ENCODE peak calls at places on chromosome 6, in five cellular contexts. P, M, I, D and A are unnamed samples.

GRCh38 chr6:156866181-156866862 is 89.1 kb downstream of the ARID1B start:
- DNase-seq in P (no peak), M (no peak), I (peak), D (no peak), A (no peak)

GRCh38 chr6:3013486-3013885 is 13.8 kb downstream of the NQO2 start:
- DNase-seq in P (no peak), M (no peak), I (peak), D (no peak), A (no peak)

GRCh38 chr6:49527315-49527714 is 23.2 kb upstream of the C6orf141 start:
- DNase-seq in P (no peak), M (no peak), I (no peak), D (no peak), A (no peak)

GRCh38 chr6:68040312-68040778 is 594.7 kb upstream of the ADGRB3 start:
- DNase-seq in P (peak), M (peak), I (no peak), D (no peak), A (no peak)

GRCh38 chr6:108626777-108627176 is 66.1 kb downstream of the FOXO3 start:
- DNase-seq in P (no peak), M (no peak), I (no peak), D (no peak), A (no peak)

GRCh38 chr6:163349001-163349680 is 65.4 kb upstream of the QKI start:
- DNase-seq in P (no peak), M (no peak), I (no peak), D (no peak), A (no peak)

GRCh38 chr6:135181333-135182119 is 418 bp downstream of the MYB start:
- DNase-seq in P (peak), M (no peak), I (peak), D (no peak), A (peak)

GRCh38 chr6:150549577-150550184 is 50.0 kb upstream of the PLEKHG1 start:
- DNase-seq in P (no peak), M (no peak), I (no peak), D (no peak), A (no peak)

GRCh38 chr6:31058128-31058894 is 48.0 kb downstream of the MUC22 start:
- DNase-seq in P (no peak), M (no peak), I (peak), D (peak), A (peak)

GRCh38 chr6:124973780-124974179 is 11.5 kb downstream of the RNF217 start:
- DNase-seq in P (no peak), M (no peak), I (no peak), D (no peak), A (no peak)

GRCh38 chr6:127851197-127851596 is 49.7 kb downstream of the THEMIS start:
- DNase-seq in P (no peak), M (no peak), I (no peak), D (no peak), A (no peak)
- H2BK12ac ChIP-seq in P (no peak), M (no peak), I (no peak), D (no peak), A (no peak)

GRCh38 chr6:7469696-7470095 is 71.8 kb upstream of the DSP start:
- DNase-seq in P (no peak), M (no peak), I (no peak), D (no peak), A (no peak)
- H2BK5ac ChIP-seq in P (no peak), M (no peak), I (no peak), D (no peak), A (no peak)

GRCh38 chr6:143506199-143506598 is 5.3 kb downstream of the FUCA2 start:
- DNase-seq in P (no peak), M (no peak), I (no peak), D (no peak), A (no peak)

GRCh38 chr6:143506620-143507019 is 4.9 kb downstream of the FUCA2 start:
- DNase-seq in P (no peak), M (no peak), I (no peak), D (no peak), A (no peak)

GRCh38 chr6:143505111-143505510 is 6.4 kb downstream of the FUCA2 start:
- DNase-seq in P (no peak), M (no peak), I (no peak), D (no peak), A (no peak)

GRCh38 chr6:143505537-143505936 is 6.0 kb downstream of the FUCA2 start:
- DNase-seq in P (no peak), M (no peak), I (no peak), D (no peak), A (no peak)

DNA sequence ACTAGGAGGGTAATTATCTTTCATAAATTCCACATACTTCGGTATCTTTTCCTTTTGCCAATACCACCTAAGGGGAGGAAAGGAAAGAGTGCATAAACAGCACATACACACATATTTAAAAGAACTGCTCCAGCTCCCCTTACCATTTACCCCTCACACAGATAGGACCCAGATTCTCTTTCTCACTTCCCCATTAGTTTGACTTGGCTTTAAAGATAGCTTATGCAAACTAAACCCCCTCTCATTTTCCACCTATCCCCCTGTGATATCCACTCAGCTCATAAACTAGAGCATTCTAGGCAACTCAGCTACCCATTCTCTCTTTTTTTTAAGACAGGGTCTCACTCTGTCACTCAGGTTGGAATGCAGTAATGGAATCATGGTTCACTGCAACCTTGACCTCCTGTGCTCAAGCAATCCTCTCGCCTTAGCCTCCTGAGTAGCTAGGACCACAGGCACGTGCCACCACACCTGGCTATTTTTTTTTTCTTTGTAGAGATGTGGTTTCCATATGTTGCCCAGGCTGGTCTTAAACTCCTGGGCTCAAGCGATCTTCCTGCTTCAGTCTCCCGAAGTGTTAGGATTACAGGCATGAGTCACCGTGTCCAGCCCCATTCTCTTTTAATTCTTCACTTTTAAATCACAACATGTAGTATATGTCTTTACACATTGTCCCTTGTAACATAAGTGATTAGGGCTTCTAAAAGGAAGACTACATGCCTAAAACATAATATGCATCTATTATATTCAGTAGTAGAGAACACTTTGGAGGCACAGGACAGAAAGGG is 4.0 kb downstream of the FUCA2 start:
- DNase-seq in P (no peak), M (no peak), I (peak), D (no peak), A (no peak)
- H2BK120ac ChIP-seq in P (no peak), M (no peak), I (no peak), D (no peak), A (no peak)

DNA sequence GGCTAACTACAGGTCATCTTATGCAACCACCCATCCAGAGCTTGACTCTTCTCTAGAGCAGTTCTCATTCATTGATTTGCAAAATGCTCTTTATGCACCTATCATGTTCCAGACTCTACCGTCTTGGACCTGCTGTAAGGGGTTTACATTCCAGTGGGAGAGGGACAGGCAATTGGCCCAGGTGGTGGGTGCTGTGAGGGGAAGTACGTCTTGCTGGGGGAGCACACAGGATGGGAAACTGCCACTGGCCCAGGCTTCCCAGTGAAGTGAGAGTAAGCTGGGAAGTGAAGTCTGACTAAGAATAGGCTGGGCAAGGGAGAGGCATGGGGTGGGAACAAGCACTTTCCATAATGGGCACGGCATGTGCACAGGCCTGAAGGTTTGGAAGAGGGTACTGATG is 13.8 kb downstream of the OLIG3 start:
- DNase-seq in P (no peak), M (no peak), I (no peak), D (no peak), A (no peak)
- H2BK12ac ChIP-seq in P (no peak), M (no peak), I (no peak), D (no peak), A (no peak)

GRCh38 chr6:132392292-132392691 is 9.0 kb downstream of the MOXD1 start:
- DNase-seq in P (no peak), M (no peak), I (no peak), D (no peak), A (no peak)

GRCh38 chr6:132390451-132390850 is 10.8 kb downstream of the MOXD1 start:
- DNase-seq in P (no peak), M (no peak), I (no peak), D (no peak), A (no peak)

GRCh38 chr6:132388291-132388690 is 13.0 kb downstream of the MOXD1 start:
- DNase-seq in P (no peak), M (no peak), I (no peak), D (no peak), A (no peak)

GRCh38 chr6:132391391-132392291 is 9.6 kb downstream of the MOXD1 start:
- DNase-seq in P (peak), M (no peak), I (peak), D (no peak), A (peak)

DNA sequence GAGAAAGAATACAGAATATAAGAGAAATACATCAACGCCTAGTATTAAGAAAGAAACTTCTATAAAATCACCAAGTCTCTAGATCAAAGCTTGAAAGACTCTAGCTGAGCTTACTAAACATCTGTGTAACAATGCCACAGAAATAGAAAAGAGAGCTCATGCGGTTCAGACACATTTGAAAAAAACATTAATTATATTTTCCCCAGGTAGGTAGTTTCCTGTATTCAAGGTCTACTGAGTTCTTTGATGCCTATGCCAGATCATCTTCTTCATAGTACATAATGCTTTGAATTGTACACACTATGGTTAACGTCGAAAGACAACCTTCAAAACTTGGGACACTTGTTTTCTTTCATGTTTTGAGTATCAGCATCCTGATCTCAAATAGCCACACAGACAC is 11.3 kb downstream of the MOXD1 start:
- DNase-seq in P (no peak), M (no peak), I (no peak), D (no peak), A (no peak)
- H2BK5ac ChIP-seq in P (no peak), M (no peak), I (no peak), D (no peak), A (no peak)

GRCh38 chr6:4969609-4970285 is 34.1 kb downstream of the RPP40 start:
- DNase-seq in P (no peak), M (no peak), I (no peak), D (no peak), A (peak)
- H2BK120ac ChIP-seq in P (no peak), M (no peak), I (no peak), D (no peak), A (no peak)

GRCh38 chr6:9458424-9458823 is 956.5 kb downstream of the TFAP2A start:
- DNase-seq in P (no peak), M (no peak), I (no peak), D (no peak), A (no peak)

GRCh38 chr6:9456241-9456658 is 958.6 kb downstream of the TFAP2A start:
- DNase-seq in P (peak), M (peak), I (no peak), D (no peak), A (peak)

GRCh38 chr6:9464583-9464982 is 950.3 kb downstream of the TFAP2A start:
- DNase-seq in P (no peak), M (no peak), I (no peak), D (no peak), A (no peak)

GRCh38 chr6:9463311-9463710 is 951.6 kb downstream of the TFAP2A start:
- DNase-seq in P (no peak), M (no peak), I (no peak), D (no peak), A (no peak)

GRCh38 chr6:9461161-9461560 is 953.7 kb downstream of the TFAP2A start:
- DNase-seq in P (no peak), M (no peak), I (no peak), D (no peak), A (no peak)
- H2BK12ac ChIP-seq in P (no peak), M (no peak), I (no peak), D (no peak), A (no peak)

GRCh38 chr6:11414564-11414963 is 123.0 kb upstream of the TMEM170B start:
- DNase-seq in P (peak), M (no peak), I (no peak), D (peak), A (no peak)
- H2BK5ac ChIP-seq in P (no peak), M (no peak), I (no peak), D (no peak), A (no peak)

DNA sequence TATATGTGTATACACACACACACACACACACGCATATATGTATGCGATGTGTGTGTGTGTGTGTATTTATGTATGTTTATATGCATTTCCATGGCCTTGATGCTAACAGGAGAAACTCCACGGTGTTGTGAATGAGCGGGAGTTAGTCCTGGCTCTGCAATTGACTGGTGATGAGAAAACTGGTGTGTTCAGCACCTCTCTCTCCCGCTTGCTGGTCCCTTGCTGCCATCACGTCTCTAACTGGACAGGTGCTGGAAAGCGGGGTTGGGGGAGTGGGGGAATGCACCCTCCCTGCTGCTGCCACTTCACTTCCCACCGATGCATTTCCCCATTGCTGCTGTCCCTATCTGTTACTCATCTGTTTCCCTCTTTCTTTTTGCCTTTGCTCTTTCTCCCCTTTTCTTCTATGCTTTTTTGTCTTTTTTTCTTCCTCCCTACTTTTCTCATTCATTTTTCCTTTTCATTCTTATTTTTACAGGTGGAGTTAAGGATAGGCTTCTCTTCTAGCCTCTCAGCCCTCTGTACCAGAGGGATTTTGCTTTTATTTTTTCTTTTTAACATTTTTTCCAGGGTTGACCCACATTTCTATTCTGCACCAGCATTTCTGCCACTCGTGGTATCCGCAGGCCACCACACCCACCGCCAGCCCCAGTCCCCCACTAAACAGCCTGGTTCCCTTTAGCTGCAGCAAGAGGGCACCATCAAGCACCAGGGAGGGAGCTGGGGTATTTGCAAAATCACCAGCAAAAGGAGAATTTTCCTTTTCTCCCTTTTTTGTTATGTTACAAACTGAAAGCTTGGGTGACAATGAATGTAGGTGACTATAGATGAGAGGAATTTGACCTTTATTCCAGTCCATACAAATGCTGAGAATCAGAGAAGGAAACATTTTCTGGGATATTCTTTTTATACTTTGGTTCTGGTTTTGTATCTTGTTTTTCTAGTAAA is 115.6 kb downstream of the TCP11 start:
- DNase-seq in P (no peak), M (no peak), I (no peak), D (no peak), A (no peak)
- H2BK120ac ChIP-seq in P (no peak), M (no peak), I (no peak), D (peak), A (no peak)

GRCh38 chr6:167733740-167734661 is 92.7 kb upstream of the AFDN start:
- DNase-seq in P (no peak), M (no peak), I (peak), D (no peak), A (no peak)
- H2BK12ac ChIP-seq in P (no peak), M (no peak), I (peak), D (no peak), A (no peak)